ENCODE peak calls at places on chromosomes 4 and X, in four cellular contexts. Q is D341Med, L is sigmoid colon, B is T-helper 2 cell. P is an unnamed sample.

GRCh38 chr4:53532521-53532920 is 58.8 kb downstream of the LNX1 start:
- DNase-seq in Q (no peak), L (no peak), B (no peak), P (no peak)

GRCh38 chrX:24081661-24082154 is 27.0 kb downstream of the EIF2S3 start:
- DNase-seq in Q (peak; percentile 47), L (peak; percentile 77), B (peak; percentile 76), P (peak; percentile 56)

GRCh38 chr4:57628004-57628403 is 517.8 kb upstream of the IGFBP7 start:
- DNase-seq in Q (no peak), L (no peak), B (no peak), P (no peak)

GRCh38 chr4:69092190-69092589 is 4.1 kb upstream of the UGT2B7 start:
- DNase-seq in Q (no peak), L (no peak), B (no peak), P (no peak)

GRCh38 chr4:95267081-95267480 is 281.7 kb downstream of the UNC5C start:
- DNase-seq in Q (no peak), L (no peak), B (no peak), P (no peak)

GRCh38 chrX:115624916-115625315 is 63.9 kb downstream of the PLS3 start:
- DNase-seq in Q (no peak), L (no peak), B (no peak), P (no peak)

GRCh38 chr4:75980576-75980975 is 10.2 kb downstream of the SDAD1 start:
- DNase-seq in Q (no peak), L (no peak), B (no peak), P (no peak)

GRCh38 chr4:129446074-129446473 is 350.1 kb downstream of the C4orf33 start:
- DNase-seq in Q (no peak), L (no peak), B (no peak), P (no peak)

GRCh38 chr4:7103599-7104365 is 35.9 kb upstream of the GRPEL1 start:
- DNase-seq in Q (no peak), L (peak; percentile 91), B (no peak), P (no peak)

GRCh38 chr4:907691-908437 is 24.3 kb downstream of the GAK start:
- DNase-seq in Q (no peak), L (no peak), B (no peak), P (no peak)

GRCh38 chr4:168293386-168293975 is 25.1 kb downstream of the DDX60 start:
- DNase-seq in Q (no peak), L (no peak), B (no peak), P (no peak)

GRCh38 chr4:147571021-147571770 is 46.0 kb upstream of the TMEM184C start:
- DNase-seq in Q (no peak), L (no peak), B (no peak), P (no peak)

GRCh38 chr4:147509386-147509785 is 28.5 kb downstream of the EDNRA start:
- DNase-seq in Q (no peak), L (no peak), B (no peak), P (no peak)

GRCh38 chrX:26889574-26889973 is 573.6 kb downstream of the PPP4R3C start:
- DNase-seq in Q (no peak), L (no peak), B (no peak), P (no peak)

GRCh38 chrX:9899640-9900075 is 67.5 kb upstream of the CLDN34 start:
- DNase-seq in Q (no peak), L (peak; percentile 63), B (peak; percentile 25), P (peak; percentile 30)

GRCh38 chr4:99790796-99791617 is 25.6 kb upstream of the DAPP1 start:
- DNase-seq in Q (no peak), L (no peak), B (no peak), P (no peak)

GRCh38 chr4:73452953-73453700 is 17.1 kb downstream of the AFP start:
- DNase-seq in Q (no peak), L (no peak), B (no peak), P (no peak)

GRCh38 chr4:182294436-182294835 is 51.2 kb downstream of the TENM3 start:
- DNase-seq in Q (no peak), L (no peak), B (no peak), P (no peak)

GRCh38 chrX:72005046-72005445 is 94.4 kb downstream of the NHSL2 start:
- DNase-seq in Q (no peak), L (no peak), B (no peak), P (no peak)

GRCh38 chrX:33974676-33975075 is 157.4 kb downstream of the FAM47A start:
- DNase-seq in Q (no peak), L (no peak), B (no peak), P (no peak)

GRCh38 chr4:119785963-119786362 is 157.4 kb upstream of the PDE5A start:
- DNase-seq in Q (peak; percentile 40), L (no peak), B (no peak), P (no peak)

GRCh38 chr4:14771504-14772175 is 230.6 kb upstream of the CPEB2 start:
- DNase-seq in Q (no peak), L (no peak), B (no peak), P (no peak)

P was measured in NCI-H2227 treated with DMSO at 0.1 percent for 48 hours.